ENCODE peak calls at places on chromosomes 2 and 18, in four cellular contexts. Z is HL-60, U is K562, V is GM12878. W is an unnamed sample.

GRCh38 chr2:148814853-148815419 is 60.1 kb upstream of the KIF5C start:
- DNase-seq in V (no peak), U (no peak), Z (no peak), W (no peak)

GRCh38 chr2:30287857-30288513 is 56.7 kb downstream of the LBH start:
- DNase-seq in V (peak; percentile 55), U (no peak), Z (no peak), W (no peak)

GRCh38 chr18:63783394-63783793 is 8.2 kb downstream of the SERPINB7 start:
- DNase-seq in U (no peak), V (no peak), Z (peak; percentile 65), W (no peak)

GRCh38 chr2:224523626-224524577 is 61.3 kb downstream of the CUL3 start:
- DNase-seq in V (no peak), U (no peak), Z (peak; percentile 17), W (no peak)

GRCh38 chr2:51918113-51918512 is 886.2 kb upstream of the NRXN1 start:
- DNase-seq in Z (no peak), V (no peak), U (no peak), W (no peak)

GRCh38 chr2:121977326-121977725 is 221.9 kb downstream of the TSN start:
- DNase-seq in U (no peak), Z (no peak), V (no peak), W (no peak)

GRCh38 chr2:239944706-239945551 is 80.2 kb downstream of the NDUFA10 start:
- DNase-seq in Z (peak; percentile 87), U (no peak), V (no peak), W (peak; percentile 62)

GRCh38 chr2:50596521-50596920 is 435.4 kb downstream of the NRXN1 start:
- DNase-seq in Z (no peak), V (no peak), U (no peak), W (no peak)

GRCh38 chr2:241315879-241316700 is at the start of gene SEPTIN2:
- DNase-seq in U (no peak), Z (peak; percentile 64), V (no peak), W (no peak)

GRCh38 chr2:134621939-134622705 is 96.7 kb downstream of the TMEM163 start:
- DNase-seq in V (no peak), U (no peak), Z (no peak), W (no peak)

GRCh38 chr2:160336091-160336490 is 136.0 kb upstream of the ITGB6 start:
- DNase-seq in Z (no peak), V (no peak), U (no peak), W (no peak)

GRCh38 chr2:160333324-160334027 is 133.4 kb upstream of the ITGB6 start:
- DNase-seq in V (no peak), U (no peak), Z (no peak), W (no peak)

GRCh38 chr2:160332318-160332717 is 132.2 kb upstream of the ITGB6 start:
- DNase-seq in U (no peak), Z (peak; percentile 56), V (no peak), W (no peak)

GRCh38 chr2:160331258-160332025 is 131.4 kb upstream of the ITGB6 start:
- DNase-seq in V (no peak), U (no peak), Z (no peak), W (no peak)

DNA sequence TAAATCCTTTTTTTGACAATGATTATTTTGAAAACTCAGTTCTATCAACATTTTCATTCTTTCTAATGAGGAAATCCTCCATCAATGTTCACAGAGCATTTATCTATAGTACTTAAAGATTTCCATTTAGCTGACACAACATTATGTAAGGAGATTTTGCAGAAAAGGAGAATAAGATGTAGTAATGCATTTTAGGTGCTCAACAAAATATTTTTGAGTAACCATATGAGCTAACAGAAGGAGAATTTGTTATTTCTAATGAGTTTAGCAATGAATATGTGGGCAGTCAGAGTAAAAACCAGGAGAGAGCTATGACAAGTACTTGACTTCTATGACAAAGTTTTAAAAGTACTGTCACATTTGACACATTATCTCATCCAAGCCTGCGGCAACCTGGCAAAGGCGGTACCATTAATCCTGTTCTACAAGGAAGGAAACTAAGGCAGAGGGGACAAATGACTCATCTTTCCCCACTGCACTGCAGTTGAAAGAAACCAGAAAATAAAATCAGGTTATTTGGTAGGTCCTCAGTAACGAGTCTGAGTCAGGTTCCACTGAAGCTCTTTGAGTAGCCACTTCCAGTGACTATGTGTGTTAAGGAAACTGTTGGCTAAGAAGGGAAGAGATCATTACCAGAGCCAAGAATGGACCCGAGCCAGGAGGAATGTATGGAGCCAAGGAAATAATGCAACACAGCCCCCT is 134.1 kb upstream of the ITGB6 start:
- DNase-seq in V (no peak), U (no peak), Z (no peak), W (no peak)
- TF ChIP-seq POLR2AphosphoS5 in V (no peak), U (no peak), Z (no peak), W (no peak)

GRCh38 chr18:49648326-49648725 is 86.5 kb downstream of the LIPG start:
- DNase-seq in V (no peak), U (no peak), Z (no peak), W (no peak)
- TF ChIP-seq SPI1 in V (no peak), U (no peak), Z (no peak), W (no peak)

GRCh38 chr2:186572705-186573104 is 17.2 kb upstream of the ITGAV start:
- DNase-seq in U (no peak), Z (no peak), V (no peak), W (no peak)
- TF ChIP-seq POLR2AphosphoS5 in U (no peak), Z (no peak), V (no peak), W (no peak)

GRCh38 chr2:46869621-46870020 is 46.0 kb downstream of the MCFD2 start:
- DNase-seq in Z (no peak), U (no peak), V (no peak), W (no peak)

GRCh38 chr2:46873632-46874068 is 42.0 kb downstream of the MCFD2 start:
- DNase-seq in U (peak; percentile 85), V (no peak), Z (peak; percentile 64), W (no peak)

GRCh38 chr2:46871976-46872381 is 43.6 kb downstream of the MCFD2 start:
- DNase-seq in V (no peak), U (peak; percentile 70), Z (no peak), W (no peak)

GRCh38 chr2:46872876-46873631 is 42.6 kb downstream of the MCFD2 start:
- DNase-seq in U (no peak), Z (no peak), V (no peak), W (no peak)

GRCh38 chr2:46870051-46870839 is 45.4 kb downstream of the MCFD2 start:
- DNase-seq in V (no peak), Z (no peak), U (no peak), W (no peak)
- TF ChIP-seq SPI1 in V (no peak), Z (no peak), U (no peak), W (no peak)

GRCh38 chr2:237967463-237967871 is 653 bp downstream of the UBE2F start:
- DNase-seq in V (no peak), U (no peak), Z (no peak), W (no peak)

GRCh38 chr2:237964578-237965404 is 2.0 kb upstream of the UBE2F start:
- DNase-seq in V (no peak), U (peak; percentile 96), Z (no peak), W (no peak)

GRCh38 chr2:237966565-237967462 is at the start of gene UBE2F:
- DNase-seq in Z (peak; percentile 96), V (peak; percentile 76), U (peak; percentile 95), W (peak; percentile 99)

GRCh38 chr2:237964194-237964577 is 2.6 kb upstream of the UBE2F start:
- DNase-seq in U (peak; percentile 88), V (no peak), Z (no peak), W (no peak)

DNA sequence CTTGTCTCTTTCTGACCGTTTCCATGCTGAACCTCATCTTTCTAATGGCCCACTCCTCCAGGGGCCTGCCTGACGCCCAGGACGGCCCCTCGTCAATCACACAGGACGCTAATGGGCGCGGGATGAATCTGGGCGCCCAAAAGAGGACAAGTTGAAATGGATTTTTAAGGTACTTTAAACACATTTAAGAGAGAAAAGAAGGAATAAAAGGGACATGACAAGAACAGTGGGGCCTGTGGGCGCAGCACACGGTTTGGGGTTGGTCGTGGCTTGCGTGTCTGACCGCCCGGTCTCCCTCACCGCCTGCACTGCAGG is 607 bp upstream of the UBE2F start:
- DNase-seq in U (no peak), V (no peak), Z (no peak), W (no peak)
- TF ChIP-seq POLR2AphosphoS5 in U (no peak), V (no peak), Z (no peak), W (no peak)

W was measured in GM12891.